ENCODE peak calls at places on chromosomes 7 and 10, in seven cellular contexts. One of them, this sample, is unnamed.

GRCh38 chr7:93027044-93027443 is 90.7 kb downstream of the SAMD9 start:
- DNase-seq in IMR-90: no peak
- DNase-seq in osteocyte: no peak
- DNase-seq in astrocyte of the spinal cord: no peak
- DNase-seq in nephron progenitor cell: no peak
- DNase-seq in HFFc6: no peak
- DNase-seq in mammary epithelial cell: no peak
- DNase-seq in this sample: no peak

GRCh38 chr10:129844191-129844590 is 119.9 kb downstream of the EBF3 start:
- DNase-seq in IMR-90: no peak
- DNase-seq in osteocyte: no peak
- DNase-seq in astrocyte of the spinal cord: no peak
- DNase-seq in nephron progenitor cell: no peak
- DNase-seq in HFFc6: no peak
- DNase-seq in mammary epithelial cell: no peak
- DNase-seq in this sample: peak; percentile 35

GRCh38 chr7:25122373-25122772 is 2.7 kb downstream of the CYCS start:
- DNase-seq in IMR-90: peak; percentile 75
- DNase-seq in osteocyte: no peak
- DNase-seq in astrocyte of the spinal cord: peak; percentile 24
- DNase-seq in nephron progenitor cell: no peak
- DNase-seq in HFFc6: peak; percentile 85
- DNase-seq in mammary epithelial cell: no peak
- DNase-seq in this sample: no peak

GRCh38 chr10:8245131-8246117 is 190.9 kb downstream of the GATA3 start:
- DNase-seq in IMR-90: no peak
- DNase-seq in osteocyte: no peak
- DNase-seq in astrocyte of the spinal cord: no peak
- DNase-seq in nephron progenitor cell: no peak
- DNase-seq in HFFc6: no peak
- DNase-seq in mammary epithelial cell: no peak
- DNase-seq in this sample: no peak

GRCh38 chr10:95467162-95467599 is 94.0 kb downstream of the SORBS1 start:
- DNase-seq in IMR-90: no peak
- DNase-seq in osteocyte: no peak
- DNase-seq in astrocyte of the spinal cord: peak; percentile 63
- DNase-seq in nephron progenitor cell: peak; percentile 56
- DNase-seq in HFFc6: no peak
- DNase-seq in mammary epithelial cell: peak; percentile 55
- DNase-seq in this sample: no peak

GRCh38 chr10:8100366-8100765 is 45.9 kb downstream of the GATA3 start:
- DNase-seq in IMR-90: no peak
- DNase-seq in osteocyte: no peak
- DNase-seq in astrocyte of the spinal cord: no peak
- DNase-seq in nephron progenitor cell: no peak
- DNase-seq in HFFc6: no peak
- DNase-seq in mammary epithelial cell: no peak
- DNase-seq in this sample: no peak

GRCh38 chr7:92720604-92721350 is 115.6 kb downstream of the CDK6 start:
- DNase-seq in IMR-90: no peak
- DNase-seq in osteocyte: no peak
- DNase-seq in astrocyte of the spinal cord: no peak
- DNase-seq in nephron progenitor cell: no peak
- DNase-seq in HFFc6: no peak
- DNase-seq in mammary epithelial cell: no peak
- DNase-seq in this sample: no peak

GRCh38 chr10:75347211-75347610 is 54.4 kb downstream of the ZNF503 start:
- DNase-seq in IMR-90: no peak
- DNase-seq in osteocyte: peak; percentile 79
- DNase-seq in astrocyte of the spinal cord: no peak
- DNase-seq in nephron progenitor cell: peak; percentile 57
- DNase-seq in HFFc6: no peak
- DNase-seq in mammary epithelial cell: no peak
- DNase-seq in this sample: no peak

GRCh38 chr7:139242741-139243281 is 11.8 kb downstream of the UBN2 start:
- DNase-seq in IMR-90: peak; percentile 71
- DNase-seq in osteocyte: no peak
- DNase-seq in astrocyte of the spinal cord: peak; percentile 19
- DNase-seq in nephron progenitor cell: no peak
- DNase-seq in HFFc6: peak; percentile 53
- DNase-seq in mammary epithelial cell: peak; percentile 64
- DNase-seq in this sample: no peak

GRCh38 chr7:121041516-121042148 is 53.1 kb downstream of the CPED1 start:
- DNase-seq in IMR-90: peak; percentile 43
- DNase-seq in osteocyte: no peak
- DNase-seq in astrocyte of the spinal cord: no peak
- DNase-seq in nephron progenitor cell: no peak
- DNase-seq in HFFc6: peak; percentile 45
- DNase-seq in mammary epithelial cell: no peak
- DNase-seq in this sample: no peak

GRCh38 chr7:7349156-7349555 is 166.8 kb downstream of the C1GALT1 start:
- DNase-seq in IMR-90: no peak
- DNase-seq in osteocyte: no peak
- DNase-seq in astrocyte of the spinal cord: no peak
- DNase-seq in nephron progenitor cell: no peak
- DNase-seq in HFFc6: no peak
- DNase-seq in mammary epithelial cell: no peak
- DNase-seq in this sample: no peak

GRCh38 chr10:130174343-130174742 is 38.2 kb downstream of the GLRX3 start:
- DNase-seq in IMR-90: peak; percentile 12
- DNase-seq in osteocyte: no peak
- DNase-seq in astrocyte of the spinal cord: no peak
- DNase-seq in nephron progenitor cell: no peak
- DNase-seq in HFFc6: no peak
- DNase-seq in mammary epithelial cell: no peak
- DNase-seq in this sample: no peak

GRCh38 chr7:80359476-80359875 is 152.4 kb downstream of the GNAT3 start:
- DNase-seq in IMR-90: no peak
- DNase-seq in osteocyte: no peak
- DNase-seq in astrocyte of the spinal cord: no peak
- DNase-seq in nephron progenitor cell: no peak
- DNase-seq in HFFc6: no peak
- DNase-seq in mammary epithelial cell: peak; percentile 12
- DNase-seq in this sample: no peak

GRCh38 chr7:32048970-32049369 is 21.2 kb downstream of the PDE1C start:
- DNase-seq in IMR-90: no peak
- DNase-seq in osteocyte: no peak
- DNase-seq in astrocyte of the spinal cord: no peak
- DNase-seq in nephron progenitor cell: no peak
- DNase-seq in HFFc6: no peak
- DNase-seq in mammary epithelial cell: no peak
- DNase-seq in this sample: no peak

GRCh38 chr10:103429647-103430046 is 22.5 kb downstream of the CALHM2 start:
- DNase-seq in IMR-90: no peak
- DNase-seq in osteocyte: no peak
- DNase-seq in astrocyte of the spinal cord: no peak
- DNase-seq in nephron progenitor cell: no peak
- DNase-seq in HFFc6: no peak
- DNase-seq in mammary epithelial cell: no peak
- DNase-seq in this sample: no peak

GRCh38 chr10:28991326-28991725 is 297.5 kb upstream of the LYZL1 start:
- DNase-seq in IMR-90: peak; percentile 78
- DNase-seq in osteocyte: no peak
- DNase-seq in astrocyte of the spinal cord: peak; percentile 77
- DNase-seq in nephron progenitor cell: no peak
- DNase-seq in HFFc6: peak; percentile 35
- DNase-seq in mammary epithelial cell: peak; percentile 56
- DNase-seq in this sample: no peak

GRCh38 chr7:39824801-39825200 is 125.3 kb upstream of the CDK13 start:
- DNase-seq in IMR-90: no peak
- DNase-seq in osteocyte: no peak
- DNase-seq in astrocyte of the spinal cord: no peak
- DNase-seq in nephron progenitor cell: no peak
- DNase-seq in HFFc6: no peak
- DNase-seq in mammary epithelial cell: no peak
- DNase-seq in this sample: no peak

GRCh38 chr7:114182837-114183236 is 231.8 kb upstream of the FOXP2 start:
- DNase-seq in IMR-90: no peak
- DNase-seq in osteocyte: no peak
- DNase-seq in astrocyte of the spinal cord: no peak
- DNase-seq in nephron progenitor cell: no peak
- DNase-seq in HFFc6: no peak
- DNase-seq in mammary epithelial cell: no peak
- DNase-seq in this sample: no peak

GRCh38 chr7:80770061-80770460 is 131.6 kb downstream of the CD36 start:
- DNase-seq in IMR-90: no peak
- DNase-seq in osteocyte: no peak
- DNase-seq in astrocyte of the spinal cord: no peak
- DNase-seq in nephron progenitor cell: no peak
- DNase-seq in HFFc6: peak; percentile 56
- DNase-seq in mammary epithelial cell: no peak
- DNase-seq in this sample: no peak

GRCh38 chr7:74138334-74138867 is 35.8 kb upstream of the EIF4H start:
- DNase-seq in IMR-90: no peak
- DNase-seq in osteocyte: no peak
- DNase-seq in astrocyte of the spinal cord: no peak
- DNase-seq in nephron progenitor cell: no peak
- DNase-seq in HFFc6: no peak
- DNase-seq in mammary epithelial cell: no peak
- DNase-seq in this sample: no peak

GRCh38 chr10:46266506-46266985 is 20.3 kb upstream of the ANTXRL start:
- DNase-seq in IMR-90: no peak
- DNase-seq in osteocyte: peak; percentile 77
- DNase-seq in astrocyte of the spinal cord: no peak
- DNase-seq in nephron progenitor cell: no peak
- DNase-seq in HFFc6: no peak
- DNase-seq in mammary epithelial cell: no peak
- DNase-seq in this sample: no peak

GRCh38 chr10:114485695-114486400 is 81.5 kb upstream of the AFAP1L2 start:
- DNase-seq in IMR-90: no peak
- DNase-seq in osteocyte: no peak
- DNase-seq in astrocyte of the spinal cord: no peak
- DNase-seq in nephron progenitor cell: no peak
- DNase-seq in HFFc6: no peak
- DNase-seq in mammary epithelial cell: no peak
- DNase-seq in this sample: no peak

GRCh38 chr7:107180378-107180777 is 11.6 kb downstream of the HBP1 start:
- DNase-seq in IMR-90: peak; percentile 88
- DNase-seq in osteocyte: no peak
- DNase-seq in astrocyte of the spinal cord: peak; percentile 71
- DNase-seq in nephron progenitor cell: no peak
- DNase-seq in HFFc6: peak; percentile 34
- DNase-seq in mammary epithelial cell: peak; percentile 84
- DNase-seq in this sample: no peak

GRCh38 chr10:74887614-74888284 is 61.3 kb downstream of the KAT6B start:
- DNase-seq in IMR-90: no peak
- DNase-seq in osteocyte: no peak
- DNase-seq in astrocyte of the spinal cord: no peak
- DNase-seq in nephron progenitor cell: no peak
- DNase-seq in HFFc6: no peak
- DNase-seq in mammary epithelial cell: no peak
- DNase-seq in this sample: no peak

GRCh38 chr7:14457567-14458453 is 444.7 kb downstream of the DGKB start:
- DNase-seq in IMR-90: peak; percentile 82
- DNase-seq in osteocyte: peak; percentile 86
- DNase-seq in astrocyte of the spinal cord: peak; percentile 88
- DNase-seq in nephron progenitor cell: peak; percentile 73
- DNase-seq in HFFc6: peak; percentile 64
- DNase-seq in mammary epithelial cell: peak; percentile 60
- DNase-seq in this sample: peak; percentile 16

GRCh38 chr7:157228864-157229422 is 90.2 kb downstream of the UBE3C start:
- DNase-seq in IMR-90: peak; percentile 31
- DNase-seq in osteocyte: no peak
- DNase-seq in astrocyte of the spinal cord: no peak
- DNase-seq in nephron progenitor cell: peak; percentile 26
- DNase-seq in HFFc6: peak; percentile 38
- DNase-seq in mammary epithelial cell: no peak
- DNase-seq in this sample: no peak

DNA sequence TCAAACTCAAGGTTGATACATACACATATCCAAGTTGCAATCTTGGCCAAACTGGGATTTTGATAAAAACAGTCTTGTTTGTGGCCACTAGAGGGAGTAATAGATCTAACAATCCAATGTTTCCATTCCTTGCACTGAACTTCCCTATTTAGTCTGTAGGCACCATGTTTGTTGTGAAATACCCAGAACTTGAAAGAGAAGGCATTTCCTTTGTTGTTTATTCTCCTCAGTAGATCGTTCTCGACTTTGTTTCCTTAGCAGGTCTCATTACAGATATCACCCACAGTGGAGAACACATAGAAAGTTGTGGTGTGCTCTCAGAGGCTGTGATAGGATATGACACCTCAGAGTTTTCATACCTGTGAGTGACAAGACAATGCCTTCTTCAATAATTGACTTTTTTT is 70.3 kb upstream of the MXI1 start:
- DNase-seq in IMR-90: peak; percentile 78
- DNase-seq in osteocyte: no peak
- DNase-seq in astrocyte of the spinal cord: peak; percentile 77
- DNase-seq in nephron progenitor cell: no peak
- DNase-seq in HFFc6: peak; percentile 74
- DNase-seq in mammary epithelial cell: peak; percentile 61
- DNase-seq in this sample: no peak
- TF ChIP-seq CTCF in IMR-90: peak; percentile 89
- TF ChIP-seq CTCF in osteocyte: peak; percentile 81
- TF ChIP-seq CTCF in astrocyte of the spinal cord: peak; percentile 58
- TF ChIP-seq CTCF in nephron progenitor cell: peak; percentile 71
- TF ChIP-seq CTCF in HFFc6: peak; percentile 95
- TF ChIP-seq CTCF in mammary epithelial cell: peak; percentile 72
- TF ChIP-seq CTCF in this sample: peak; percentile 75

GRCh38 chr7:130948913-130949312 is 214.9 kb upstream of the KLF14 start:
- DNase-seq in IMR-90: no peak
- DNase-seq in osteocyte: no peak
- DNase-seq in astrocyte of the spinal cord: no peak
- DNase-seq in nephron progenitor cell: no peak
- DNase-seq in HFFc6: no peak
- DNase-seq in mammary epithelial cell: no peak
- DNase-seq in this sample: no peak
- TF ChIP-seq CTCF in IMR-90: no peak
- TF ChIP-seq CTCF in osteocyte: no peak
- TF ChIP-seq CTCF in astrocyte of the spinal cord: no peak
- TF ChIP-seq CTCF in nephron progenitor cell: no peak
- TF ChIP-seq CTCF in HFFc6: no peak
- TF ChIP-seq CTCF in mammary epithelial cell: no peak
- TF ChIP-seq CTCF in this sample: no peak

GRCh38 chr10:126841341-126841902 is 63.8 kb upstream of the DOCK1 start:
- DNase-seq in IMR-90: no peak
- DNase-seq in osteocyte: no peak
- DNase-seq in astrocyte of the spinal cord: no peak
- DNase-seq in nephron progenitor cell: no peak
- DNase-seq in HFFc6: no peak
- DNase-seq in mammary epithelial cell: no peak
- DNase-seq in this sample: no peak

GRCh38 chr10:126839094-126839761 is 66.0 kb upstream of the DOCK1 start:
- DNase-seq in IMR-90: no peak
- DNase-seq in osteocyte: peak; percentile 75
- DNase-seq in astrocyte of the spinal cord: no peak
- DNase-seq in nephron progenitor cell: no peak
- DNase-seq in HFFc6: no peak
- DNase-seq in mammary epithelial cell: no peak
- DNase-seq in this sample: no peak

GRCh38 chr10:126840736-126841135 is 64.5 kb upstream of the DOCK1 start:
- DNase-seq in IMR-90: no peak
- DNase-seq in osteocyte: peak; percentile 68
- DNase-seq in astrocyte of the spinal cord: no peak
- DNase-seq in nephron progenitor cell: no peak
- DNase-seq in HFFc6: no peak
- DNase-seq in mammary epithelial cell: no peak
- DNase-seq in this sample: no peak

GRCh38 chr10:126836009-126836408 is 69.2 kb upstream of the DOCK1 start:
- DNase-seq in IMR-90: no peak
- DNase-seq in osteocyte: peak; percentile 73
- DNase-seq in astrocyte of the spinal cord: no peak
- DNase-seq in nephron progenitor cell: no peak
- DNase-seq in HFFc6: no peak
- DNase-seq in mammary epithelial cell: no peak
- DNase-seq in this sample: no peak
- TF ChIP-seq CTCF in IMR-90: no peak
- TF ChIP-seq CTCF in osteocyte: no peak
- TF ChIP-seq CTCF in astrocyte of the spinal cord: no peak
- TF ChIP-seq CTCF in nephron progenitor cell: no peak
- TF ChIP-seq CTCF in HFFc6: no peak
- TF ChIP-seq CTCF in mammary epithelial cell: no peak
- TF ChIP-seq CTCF in this sample: no peak

GRCh38 chr7:47228386-47229014 is 353.4 kb downstream of the TNS3 start:
- DNase-seq in IMR-90: no peak
- DNase-seq in osteocyte: peak; percentile 71
- DNase-seq in astrocyte of the spinal cord: no peak
- DNase-seq in nephron progenitor cell: peak; percentile 7
- DNase-seq in HFFc6: no peak
- DNase-seq in mammary epithelial cell: no peak
- DNase-seq in this sample: no peak
- TF ChIP-seq CTCF in IMR-90: no peak
- TF ChIP-seq CTCF in osteocyte: no peak
- TF ChIP-seq CTCF in astrocyte of the spinal cord: no peak
- TF ChIP-seq CTCF in nephron progenitor cell: no peak
- TF ChIP-seq CTCF in HFFc6: no peak
- TF ChIP-seq CTCF in mammary epithelial cell: no peak
- TF ChIP-seq CTCF in this sample: no peak